ENCODE peak calls at places on chromosomes 1 and 21, in eight cellular contexts. F, A, R, T, N, I, C and Y are unnamed samples.

GRCh38 chr1:163085904-163086268 is 16.7 kb downstream of the RGS4 start:
- DNase-seq in C (no peak), A (no peak), N (no peak), F (no peak), I (no peak), R (no peak), T (no peak), Y (no peak)

GRCh38 chr1:8239306-8240023 is 78.4 kb upstream of the SLC45A1 start:
- DNase-seq in T (no peak), R (no peak), F (peak), N (peak), A (no peak), I (peak), C (no peak), Y (no peak)

GRCh38 chr1:81424056-81424455 is 376.7 kb upstream of the ADGRL2 start:
- DNase-seq in A (no peak), I (no peak), C (no peak), N (no peak), T (no peak), R (no peak), F (no peak), Y (no peak)

GRCh38 chr1:162213281-162213909 is 143.9 kb downstream of the NOS1AP start:
- DNase-seq in C (no peak), I (no peak), A (peak), T (no peak), R (no peak), N (peak), F (no peak), Y (no peak)

GRCh38 chr1:18872071-18872611 is 12.7 kb upstream of the TAS1R2 start:
- DNase-seq in T (no peak), F (no peak), I (no peak), C (no peak), R (no peak), N (no peak), A (no peak), Y (no peak)

GRCh38 chr1:164834641-164835040 is 275.7 kb downstream of the PBX1 start:
- DNase-seq in F (no peak), C (no peak), T (no peak), I (no peak), N (no peak), R (no peak), A (no peak), Y (no peak)

GRCh38 chr1:196680107-196680506 is 28.3 kb downstream of the CFH start:
- DNase-seq in T (no peak), N (no peak), C (no peak), F (no peak), R (no peak), I (no peak), A (peak), Y (no peak)

GRCh38 chr1:108124023-108124422 is 76.1 kb downstream of the SLC25A24 start:
- DNase-seq in R (no peak), N (no peak), C (no peak), I (no peak), A (no peak), T (no peak), F (no peak), Y (no peak)

GRCh38 chr1:23217421-23218115 is at the start of gene HTR1D:
- DNase-seq in N (no peak), T (no peak), A (no peak), F (peak), R (no peak), C (peak), I (peak), Y (no peak)

GRCh38 chr1:1890506-1891348 is at the start of gene GNB1:
- DNase-seq in T (peak), N (peak), F (peak), I (peak), R (peak), C (peak), A (peak), Y (peak)

GRCh38 chr1:205480349-205481278 is 23.9 kb upstream of the CDK18 start:
- DNase-seq in N (no peak), I (no peak), R (peak), A (no peak), C (no peak), T (peak), F (no peak), Y (peak)

GRCh38 chr1:87296220-87296619 is 32.5 kb upstream of the LMO4 start:
- DNase-seq in T (no peak), F (no peak), A (no peak), R (no peak), N (no peak), I (no peak), C (no peak), Y (no peak)

GRCh38 chr21:25733859-25734653 is 648 bp downstream of the ATP5PF start:
- DNase-seq in A (peak), F (peak), N (no peak), R (no peak), T (no peak), C (peak), I (no peak), Y (no peak)

GRCh38 chr1:75310067-75310466 is 175.9 kb downstream of the LHX8 start:
- DNase-seq in I (no peak), T (no peak), A (no peak), F (no peak), N (no peak), C (no peak), R (no peak), Y (no peak)

GRCh38 chr1:174068000-174068399 is 45.8 kb upstream of the RC3H1 start:
- DNase-seq in N (no peak), A (peak), C (no peak), R (no peak), T (no peak), F (no peak), I (no peak), Y (no peak)

GRCh38 chr21:46153259-46154154 is 1.9 kb downstream of the FTCD start:
- DNase-seq in A (no peak), T (no peak), C (peak), N (peak), R (peak), I (peak), F (peak), Y (peak)

GRCh38 chr1:2523891-2524609 is 2.3 kb downstream of the PANK4 start:
- DNase-seq in F (no peak), A (no peak), I (no peak), T (peak), C (no peak), R (peak), N (no peak), Y (peak)